ENCODE peak calls at places on chromosomes 7 and 10, in nine cellular contexts. One of them, this sample, is unnamed. For H3K4me1, the result is how much of the 10 kb centered on the place peaks cover.

GRCh38 chr10:5071411-5072198 is 22.6 kb upstream of the AKR1C3 start:
- DNase-seq in K562: peak
- DNase-seq in CD8-positive, alpha-beta memory T cell: no peak
- DNase-seq in heart right ventricle: no peak
- DNase-seq in breast epithelium: peak
- DNase-seq in CD4-positive, alpha-beta memory T cell: no peak
- DNase-seq in GM23338: peak
- DNase-seq in prostate gland: peak
- DNase-seq in GM23248: peak
- DNase-seq in this sample: peak

GRCh38 chr7:35261476-35262285 is 7.8 kb upstream of the TBX20 start:
- DNase-seq in breast epithelium: no peak
- DNase-seq in GM23248: no peak
- DNase-seq in CD8-positive, alpha-beta memory T cell: no peak
- DNase-seq in GM23338: peak
- DNase-seq in prostate gland: no peak
- DNase-seq in K562: no peak
- DNase-seq in heart right ventricle: peak
- DNase-seq in CD4-positive, alpha-beta memory T cell: no peak
- DNase-seq in this sample: no peak

GRCh38 chr7:118003438-118003837 is 130.2 kb upstream of the CTTNBP2 start:
- DNase-seq in CD4-positive, alpha-beta memory T cell: no peak
- DNase-seq in heart right ventricle: no peak
- DNase-seq in GM23248: no peak
- DNase-seq in breast epithelium: no peak
- DNase-seq in GM23338: no peak
- DNase-seq in prostate gland: no peak
- DNase-seq in CD8-positive, alpha-beta memory T cell: no peak
- DNase-seq in K562: no peak
- DNase-seq in this sample: no peak

GRCh38 chr10:14858338-14858925 is 20.2 kb upstream of the SUV39H2 start:
- DNase-seq in CD8-positive, alpha-beta memory T cell: no peak
- DNase-seq in GM23338: no peak
- DNase-seq in breast epithelium: no peak
- DNase-seq in CD4-positive, alpha-beta memory T cell: no peak
- DNase-seq in prostate gland: no peak
- DNase-seq in K562: no peak
- DNase-seq in GM23248: no peak
- DNase-seq in heart right ventricle: no peak
- DNase-seq in this sample: no peak

GRCh38 chr7:12783421-12783820 is 96.0 kb downstream of the ARL4A start:
- DNase-seq in prostate gland: no peak
- DNase-seq in K562: no peak
- DNase-seq in GM23338: no peak
- DNase-seq in CD8-positive, alpha-beta memory T cell: no peak
- DNase-seq in CD4-positive, alpha-beta memory T cell: no peak
- DNase-seq in heart right ventricle: no peak
- DNase-seq in breast epithelium: no peak
- DNase-seq in GM23248: no peak
- DNase-seq in this sample: no peak

GRCh38 chr7:135729230-135729629 is 1.2 kb upstream of the SLC13A4 start:
- DNase-seq in breast epithelium: no peak
- DNase-seq in K562: no peak
- DNase-seq in GM23338: no peak
- DNase-seq in CD8-positive, alpha-beta memory T cell: no peak
- DNase-seq in CD4-positive, alpha-beta memory T cell: no peak
- DNase-seq in GM23248: peak
- DNase-seq in heart right ventricle: no peak
- DNase-seq in prostate gland: no peak
- DNase-seq in this sample: no peak

GRCh38 chr10:33067481-33067880 is 109.5 kb upstream of the ITGB1 start:
- DNase-seq in K562: no peak
- DNase-seq in GM23338: no peak
- DNase-seq in prostate gland: no peak
- DNase-seq in heart right ventricle: no peak
- DNase-seq in breast epithelium: no peak
- DNase-seq in CD4-positive, alpha-beta memory T cell: no peak
- DNase-seq in GM23248: peak
- DNase-seq in CD8-positive, alpha-beta memory T cell: no peak
- DNase-seq in this sample: no peak

GRCh38 chr10:82889703-82890102 is 1014.7 kb downstream of the NRG3 start:
- DNase-seq in GM23248: no peak
- DNase-seq in CD4-positive, alpha-beta memory T cell: no peak
- DNase-seq in breast epithelium: no peak
- DNase-seq in CD8-positive, alpha-beta memory T cell: no peak
- DNase-seq in K562: no peak
- DNase-seq in heart right ventricle: no peak
- DNase-seq in GM23338: peak
- DNase-seq in prostate gland: no peak
- DNase-seq in this sample: no peak

GRCh38 chr7:50264908-50265307 is 39.6 kb upstream of the IKZF1 start:
- DNase-seq in heart right ventricle: no peak
- DNase-seq in prostate gland: no peak
- DNase-seq in breast epithelium: no peak
- DNase-seq in CD4-positive, alpha-beta memory T cell: peak
- DNase-seq in GM23248: no peak
- DNase-seq in GM23338: no peak
- DNase-seq in K562: no peak
- DNase-seq in CD8-positive, alpha-beta memory T cell: no peak
- DNase-seq in this sample: no peak

GRCh38 chr7:50266893-50267386 is 37.6 kb upstream of the IKZF1 start:
- DNase-seq in CD8-positive, alpha-beta memory T cell: peak
- DNase-seq in heart right ventricle: peak
- DNase-seq in CD4-positive, alpha-beta memory T cell: peak
- DNase-seq in K562: peak
- DNase-seq in GM23338: no peak
- DNase-seq in prostate gland: no peak
- DNase-seq in GM23248: no peak
- DNase-seq in breast epithelium: no peak
- DNase-seq in this sample: peak

GRCh38 chr7:50268223-50268622 is 36.3 kb upstream of the IKZF1 start:
- DNase-seq in breast epithelium: no peak
- DNase-seq in prostate gland: no peak
- DNase-seq in GM23338: no peak
- DNase-seq in K562: no peak
- DNase-seq in CD4-positive, alpha-beta memory T cell: no peak
- DNase-seq in CD8-positive, alpha-beta memory T cell: no peak
- DNase-seq in GM23248: no peak
- DNase-seq in heart right ventricle: no peak
- DNase-seq in this sample: no peak

GRCh38 chr7:50267525-50268041 is 36.9 kb upstream of the IKZF1 start:
- DNase-seq in CD4-positive, alpha-beta memory T cell: no peak
- DNase-seq in breast epithelium: no peak
- DNase-seq in CD8-positive, alpha-beta memory T cell: no peak
- DNase-seq in heart right ventricle: no peak
- DNase-seq in GM23338: no peak
- DNase-seq in prostate gland: no peak
- DNase-seq in K562: no peak
- DNase-seq in GM23248: no peak
- DNase-seq in this sample: no peak

GRCh38 chr7:50265968-50266694 is 38.4 kb upstream of the IKZF1 start:
- DNase-seq in CD4-positive, alpha-beta memory T cell: no peak
- DNase-seq in breast epithelium: no peak
- DNase-seq in heart right ventricle: no peak
- DNase-seq in GM23248: no peak
- DNase-seq in prostate gland: no peak
- DNase-seq in GM23338: no peak
- DNase-seq in CD8-positive, alpha-beta memory T cell: no peak
- DNase-seq in K562: no peak
- DNase-seq in this sample: no peak
- H3K4me1 ChIP-seq in CD4-positive, alpha-beta memory T cell: half or more
- H3K4me1 ChIP-seq in breast epithelium: under half
- H3K4me1 ChIP-seq in heart right ventricle: under half
- H3K4me1 ChIP-seq in GM23248: under half
- H3K4me1 ChIP-seq in prostate gland: under half
- H3K4me1 ChIP-seq in GM23338: under half
- H3K4me1 ChIP-seq in CD8-positive, alpha-beta memory T cell: half or more
- H3K4me1 ChIP-seq in K562: under half
- H3K4me1 ChIP-seq in this sample: under half

GRCh38 chr10:125014086-125014830 is 72.3 kb downstream of the ZRANB1 start:
- DNase-seq in CD8-positive, alpha-beta memory T cell: no peak
- DNase-seq in K562: no peak
- DNase-seq in CD4-positive, alpha-beta memory T cell: no peak
- DNase-seq in heart right ventricle: peak
- DNase-seq in GM23248: no peak
- DNase-seq in GM23338: no peak
- DNase-seq in prostate gland: no peak
- DNase-seq in breast epithelium: no peak
- DNase-seq in this sample: no peak

GRCh38 chr10:125017547-125018298 is 75.8 kb downstream of the ZRANB1 start:
- DNase-seq in heart right ventricle: no peak
- DNase-seq in CD4-positive, alpha-beta memory T cell: no peak
- DNase-seq in GM23338: no peak
- DNase-seq in CD8-positive, alpha-beta memory T cell: no peak
- DNase-seq in prostate gland: no peak
- DNase-seq in K562: no peak
- DNase-seq in breast epithelium: no peak
- DNase-seq in GM23248: no peak
- DNase-seq in this sample: no peak

GRCh38 chr10:125016611-125017202 is 74.8 kb downstream of the ZRANB1 start:
- DNase-seq in prostate gland: no peak
- DNase-seq in CD8-positive, alpha-beta memory T cell: no peak
- DNase-seq in breast epithelium: no peak
- DNase-seq in heart right ventricle: peak
- DNase-seq in K562: no peak
- DNase-seq in GM23248: no peak
- DNase-seq in CD4-positive, alpha-beta memory T cell: no peak
- DNase-seq in GM23338: no peak
- DNase-seq in this sample: no peak

GRCh38 chr10:125014984-125015944 is 73.3 kb downstream of the ZRANB1 start:
- DNase-seq in GM23338: no peak
- DNase-seq in prostate gland: no peak
- DNase-seq in GM23248: no peak
- DNase-seq in K562: no peak
- DNase-seq in heart right ventricle: peak
- DNase-seq in breast epithelium: no peak
- DNase-seq in CD8-positive, alpha-beta memory T cell: no peak
- DNase-seq in CD4-positive, alpha-beta memory T cell: no peak
- DNase-seq in this sample: no peak

DNA sequence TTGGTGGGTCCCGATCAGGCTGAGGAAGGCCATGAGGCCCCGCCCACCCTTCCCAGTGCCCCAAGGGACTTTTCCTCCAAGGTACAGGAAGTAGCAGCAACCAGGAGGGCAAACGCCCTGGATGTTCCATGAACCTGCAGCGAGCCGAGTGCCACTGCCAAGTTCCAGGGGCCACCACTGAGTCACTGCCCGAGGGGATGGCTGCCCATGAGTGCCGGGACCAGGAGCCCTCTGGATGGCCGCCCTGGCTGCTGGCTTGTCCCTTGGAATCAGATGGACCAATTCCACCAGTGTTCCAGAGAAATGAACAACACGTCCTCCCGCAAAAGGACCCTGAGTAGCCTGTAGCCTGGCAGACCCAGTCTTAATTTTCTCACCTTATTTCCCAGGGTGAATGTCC is 74.2 kb downstream of the ZRANB1 start:
- DNase-seq in K562: no peak
- DNase-seq in breast epithelium: no peak
- DNase-seq in GM23248: no peak
- DNase-seq in CD8-positive, alpha-beta memory T cell: no peak
- DNase-seq in heart right ventricle: no peak
- DNase-seq in prostate gland: no peak
- DNase-seq in GM23338: no peak
- DNase-seq in CD4-positive, alpha-beta memory T cell: no peak
- DNase-seq in this sample: no peak
- H3K27ac ChIP-seq in K562: no peak
- H3K27ac ChIP-seq in breast epithelium: peak
- H3K27ac ChIP-seq in GM23248: no peak
- H3K27ac ChIP-seq in CD8-positive, alpha-beta memory T cell: no peak
- H3K27ac ChIP-seq in heart right ventricle: peak
- H3K27ac ChIP-seq in prostate gland: peak
- H3K27ac ChIP-seq in GM23338: no peak
- H3K27ac ChIP-seq in CD4-positive, alpha-beta memory T cell: no peak
- H3K27ac ChIP-seq in this sample: peak

DNA sequence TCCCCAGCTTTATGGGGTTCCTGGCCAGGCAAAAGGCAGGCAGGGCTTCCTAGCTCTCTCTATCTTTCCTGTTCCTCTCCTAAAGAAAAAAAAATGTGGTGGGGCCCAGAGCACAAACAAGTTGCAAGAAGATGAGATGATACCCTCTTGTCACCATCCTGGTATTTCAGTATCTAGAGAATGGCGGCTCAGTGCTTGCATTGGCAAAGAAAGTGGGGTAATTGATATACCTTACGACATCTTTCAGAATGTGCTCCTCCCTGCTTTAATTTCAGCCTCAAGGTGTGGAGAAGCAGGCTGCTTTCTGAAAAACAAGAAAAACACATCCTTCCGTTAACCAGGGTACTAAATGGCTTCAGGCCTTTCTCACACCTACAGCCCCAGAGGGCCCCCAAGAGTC is 34.5 kb upstream of the CUX1 start:
- DNase-seq in prostate gland: no peak
- DNase-seq in K562: no peak
- DNase-seq in CD8-positive, alpha-beta memory T cell: no peak
- DNase-seq in GM23248: no peak
- DNase-seq in heart right ventricle: no peak
- DNase-seq in CD4-positive, alpha-beta memory T cell: no peak
- DNase-seq in GM23338: no peak
- DNase-seq in breast epithelium: no peak
- DNase-seq in this sample: no peak
- H3K4me1 ChIP-seq in prostate gland: under half
- H3K4me1 ChIP-seq in K562: under half
- H3K4me1 ChIP-seq in CD8-positive, alpha-beta memory T cell: under half
- H3K4me1 ChIP-seq in GM23248: under half
- H3K4me1 ChIP-seq in heart right ventricle: under half
- H3K4me1 ChIP-seq in CD4-positive, alpha-beta memory T cell: under half
- H3K4me1 ChIP-seq in GM23338: under half
- H3K4me1 ChIP-seq in breast epithelium: under half
- H3K4me1 ChIP-seq in this sample: under half

GRCh38 chr10:119284679-119285096 is 77.3 kb downstream of the GRK5 start:
- DNase-seq in CD4-positive, alpha-beta memory T cell: no peak
- DNase-seq in prostate gland: peak
- DNase-seq in CD8-positive, alpha-beta memory T cell: no peak
- DNase-seq in breast epithelium: peak
- DNase-seq in GM23248: no peak
- DNase-seq in GM23338: no peak
- DNase-seq in heart right ventricle: peak
- DNase-seq in K562: no peak
- DNase-seq in this sample: no peak

GRCh38 chr10:119283818-119284217 is 76.4 kb downstream of the GRK5 start:
- DNase-seq in heart right ventricle: no peak
- DNase-seq in GM23338: no peak
- DNase-seq in CD8-positive, alpha-beta memory T cell: no peak
- DNase-seq in CD4-positive, alpha-beta memory T cell: peak
- DNase-seq in K562: no peak
- DNase-seq in prostate gland: no peak
- DNase-seq in breast epithelium: peak
- DNase-seq in GM23248: no peak
- DNase-seq in this sample: no peak

GRCh38 chr10:119283387-119283786 is 76.0 kb downstream of the GRK5 start:
- DNase-seq in GM23338: no peak
- DNase-seq in GM23248: no peak
- DNase-seq in K562: no peak
- DNase-seq in prostate gland: no peak
- DNase-seq in CD4-positive, alpha-beta memory T cell: no peak
- DNase-seq in breast epithelium: no peak
- DNase-seq in heart right ventricle: no peak
- DNase-seq in CD8-positive, alpha-beta memory T cell: no peak
- DNase-seq in this sample: no peak

GRCh38 chr10:119281581-119282071 is 74.3 kb downstream of the GRK5 start:
- DNase-seq in K562: no peak
- DNase-seq in prostate gland: peak
- DNase-seq in CD4-positive, alpha-beta memory T cell: no peak
- DNase-seq in GM23248: peak
- DNase-seq in heart right ventricle: peak
- DNase-seq in GM23338: no peak
- DNase-seq in CD8-positive, alpha-beta memory T cell: no peak
- DNase-seq in breast epithelium: peak
- DNase-seq in this sample: no peak

DNA sequence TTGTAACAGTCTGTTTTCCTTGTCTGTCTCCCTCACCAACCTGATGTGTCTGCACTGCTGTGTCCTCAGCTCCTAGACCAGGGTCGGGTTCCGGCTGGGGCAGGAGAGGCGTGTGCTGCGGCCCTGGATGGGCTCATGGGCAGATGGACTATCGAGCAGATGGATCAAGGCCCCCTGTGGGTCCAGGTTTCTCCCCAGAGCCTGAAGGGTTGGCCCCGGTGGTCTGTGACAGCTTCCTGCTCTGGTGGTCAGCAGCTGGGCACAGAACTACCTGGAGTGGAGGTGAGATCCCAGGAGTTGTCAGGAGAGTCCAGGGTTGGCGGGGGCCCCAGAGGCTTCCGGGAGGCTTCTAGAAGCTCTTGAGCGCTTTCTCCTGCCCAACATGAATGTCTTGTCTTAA is 75.1 kb downstream of the GRK5 start:
- DNase-seq in heart right ventricle: no peak
- DNase-seq in CD4-positive, alpha-beta memory T cell: no peak
- DNase-seq in prostate gland: no peak
- DNase-seq in CD8-positive, alpha-beta memory T cell: no peak
- DNase-seq in GM23338: no peak
- DNase-seq in breast epithelium: no peak
- DNase-seq in K562: no peak
- DNase-seq in GM23248: no peak
- DNase-seq in this sample: no peak
- H3K27ac ChIP-seq in heart right ventricle: no peak
- H3K27ac ChIP-seq in CD4-positive, alpha-beta memory T cell: no peak
- H3K27ac ChIP-seq in prostate gland: peak
- H3K27ac ChIP-seq in CD8-positive, alpha-beta memory T cell: no peak
- H3K27ac ChIP-seq in GM23338: no peak
- H3K27ac ChIP-seq in breast epithelium: no peak
- H3K27ac ChIP-seq in K562: no peak
- H3K27ac ChIP-seq in GM23248: no peak
- H3K27ac ChIP-seq in this sample: no peak

This sample was measured in colonic mucosa.